ENCODE peak calls at places on chromosomes 1 and 21, in ten cellular contexts. B is breast epithelium, K is esophagus squamous epithelium, R is endothelial cell of umbilical vein, I is heart left ventricle, Q is thyroid gland, F is tibial nerve, W is NB4, O is H1, A is A549. J is an unnamed sample.

GRCh38 chr1:167401260-167401873 is 117.0 kb downstream of the CD247 start:
- DNase-seq in B (peak), K (no peak), R (peak), I (no peak), Q (peak), F (no peak), W (peak), O (no peak), A (peak), J (no peak)

GRCh38 chr1:217921126-217921900 is 290.2 kb downstream of the SPATA17 start:
- DNase-seq in B (no peak), K (no peak), R (no peak), I (no peak), Q (no peak), F (no peak), W (no peak), O (no peak), A (no peak), J (no peak)

GRCh38 chr1:236638935-236639334 is 34.6 kb upstream of the HEATR1 start:
- DNase-seq in B (no peak), K (no peak), R (no peak), I (peak), Q (no peak), F (no peak), W (no peak), O (no peak), A (no peak), J (no peak)

GRCh38 chr1:186435336-186435735 is 25.6 kb downstream of the PDC start:
- DNase-seq in B (no peak), K (no peak), R (no peak), I (no peak), Q (no peak), F (no peak), W (peak), O (no peak), A (no peak), J (no peak)

GRCh38 chr1:156148236-156148635 is 5.1 kb upstream of the SEMA4A start:
- DNase-seq in B (no peak), K (no peak), R (peak), I (no peak), Q (no peak), F (no peak), W (peak), O (no peak), A (no peak), J (peak)

GRCh38 chr1:211643324-211644212 is 31.9 kb downstream of the NEK2 start:
- DNase-seq in B (peak), K (no peak), R (peak), I (no peak), Q (peak), F (no peak), W (no peak), O (peak), A (peak), J (no peak)

GRCh38 chr1:52192436-52192835 is 50.5 kb downstream of the ZFYVE9 start:
- DNase-seq in B (no peak), K (no peak), R (no peak), I (no peak), Q (no peak), F (no peak), W (no peak), O (no peak), A (no peak), J (no peak)

GRCh38 chr21:15301736-15302135 is 236.9 kb upstream of the NRIP1 start:
- DNase-seq in B (no peak), K (no peak), R (peak), I (no peak), Q (no peak), F (no peak), W (no peak), O (no peak), A (peak), J (no peak)

GRCh38 chr1:145846191-145846590 is 761 bp downstream of the NUDT17 start:
- DNase-seq in B (no peak), K (no peak), R (peak), I (peak), Q (no peak), F (no peak), W (peak), O (peak), A (peak), J (no peak)

GRCh38 chr1:201137579-201138310 is 10.8 kb upstream of the ASCL5 start:
- DNase-seq in B (no peak), K (no peak), R (peak), I (peak), Q (peak), F (peak), W (no peak), O (no peak), A (no peak), J (peak)

GRCh38 chr1:229062135-229062534 is 208.8 kb upstream of the RAB4A start:
- DNase-seq in B (no peak), K (no peak), R (no peak), I (no peak), Q (peak), F (no peak), W (no peak), O (no peak), A (no peak), J (no peak)

GRCh38 chr1:204410764-204411450 is 710 bp downstream of the PPP1R15B start:
- DNase-seq in B (peak), K (no peak), R (peak), I (peak), Q (peak), F (peak), W (peak), O (peak), A (no peak), J (no peak)

GRCh38 chr1:213564215-213564659 is 423.5 kb upstream of the PROX1 start:
- DNase-seq in B (no peak), K (no peak), R (peak), I (no peak), Q (no peak), F (no peak), W (peak), O (no peak), A (peak), J (no peak)

GRCh38 chr21:46297311-46298082 is 11.4 kb downstream of the YBEY start:
- DNase-seq in B (no peak), K (no peak), R (peak), I (peak), Q (peak), F (no peak), W (no peak), O (peak), A (no peak), J (peak)

GRCh38 chr1:220696863-220697231 is 6.7 kb downstream of the C1orf115 start:
- DNase-seq in B (no peak), K (no peak), R (no peak), I (no peak), Q (no peak), F (no peak), W (no peak), O (no peak), A (no peak), J (no peak)

GRCh38 chr1:240941706-240942370 is 329.9 kb upstream of the GREM2 start:
- DNase-seq in B (no peak), K (no peak), R (no peak), I (no peak), Q (no peak), F (no peak), W (no peak), O (no peak), A (no peak), J (no peak)

GRCh38 chr1:215682232-215682631 is 115.1 kb downstream of the KCTD3 start:
- DNase-seq in B (no peak), K (no peak), R (no peak), I (no peak), Q (no peak), F (no peak), W (no peak), O (no peak), A (peak), J (no peak)

GRCh38 chr1:204520834-204521709 is 4.9 kb downstream of the MDM4 start:
- DNase-seq in B (no peak), K (no peak), R (no peak), I (no peak), Q (no peak), F (no peak), W (peak), O (no peak), A (no peak), J (no peak)

GRCh38 chr1:239606850-239607400 is 220.6 kb downstream of the CHRM3 start:
- DNase-seq in B (no peak), K (no peak), R (no peak), I (no peak), Q (no peak), F (no peak), W (no peak), O (no peak), A (no peak), J (no peak)

GRCh38 chr1:204254031-204254661 is 40.4 kb upstream of the GOLT1A start:
- DNase-seq in B (peak), K (no peak), R (no peak), I (no peak), Q (peak), F (peak), W (peak), O (no peak), A (peak), J (no peak)

GRCh38 chr1:11571906-11572616 is 82.2 kb downstream of the FBXO2 start:
- DNase-seq in B (no peak), K (no peak), R (no peak), I (no peak), Q (no peak), F (no peak), W (peak), O (peak), A (no peak), J (peak)

GRCh38 chr1:51331206-51332100 is 1.1 kb upstream of the TTC39A start:
- DNase-seq in B (no peak), K (no peak), R (peak), I (peak), Q (peak), F (no peak), W (peak), O (no peak), A (peak), J (no peak)

GRCh38 chr1:6460349-6461236 is 5.4 kb downstream of the TNFRSF25 start:
- DNase-seq in B (no peak), K (no peak), R (no peak), I (no peak), Q (no peak), F (no peak), W (no peak), O (no peak), A (no peak), J (peak)

GRCh38 chr1:54894271-54894670 is 7.3 kb upstream of the DHCR24 start:
- DNase-seq in B (no peak), K (no peak), R (no peak), I (no peak), Q (no peak), F (no peak), W (no peak), O (no peak), A (no peak), J (no peak)

GRCh38 chr1:91804546-91805023 is 81.4 kb downstream of the TGFBR3 start:
- DNase-seq in B (no peak), K (no peak), R (no peak), I (no peak), Q (no peak), F (no peak), W (peak), O (no peak), A (no peak), J (no peak)

GRCh38 chr1:2451744-2452582 is 24.1 kb upstream of the PLCH2 start:
- DNase-seq in B (no peak), K (no peak), R (peak), I (no peak), Q (no peak), F (no peak), W (no peak), O (no peak), A (peak), J (no peak)

GRCh38 chr1:38858833-38859560 is 575 bp downstream of the RRAGC start:
- DNase-seq in B (peak), K (no peak), R (peak), I (peak), Q (peak), F (peak), W (peak), O (no peak), A (peak), J (peak)
- TF ChIP-seq POLR2A in B (no peak), K (peak), R (no peak), I (no peak), Q (no peak), F (no peak), W (no peak), O (no peak), A (no peak), J (no peak)

DNA sequence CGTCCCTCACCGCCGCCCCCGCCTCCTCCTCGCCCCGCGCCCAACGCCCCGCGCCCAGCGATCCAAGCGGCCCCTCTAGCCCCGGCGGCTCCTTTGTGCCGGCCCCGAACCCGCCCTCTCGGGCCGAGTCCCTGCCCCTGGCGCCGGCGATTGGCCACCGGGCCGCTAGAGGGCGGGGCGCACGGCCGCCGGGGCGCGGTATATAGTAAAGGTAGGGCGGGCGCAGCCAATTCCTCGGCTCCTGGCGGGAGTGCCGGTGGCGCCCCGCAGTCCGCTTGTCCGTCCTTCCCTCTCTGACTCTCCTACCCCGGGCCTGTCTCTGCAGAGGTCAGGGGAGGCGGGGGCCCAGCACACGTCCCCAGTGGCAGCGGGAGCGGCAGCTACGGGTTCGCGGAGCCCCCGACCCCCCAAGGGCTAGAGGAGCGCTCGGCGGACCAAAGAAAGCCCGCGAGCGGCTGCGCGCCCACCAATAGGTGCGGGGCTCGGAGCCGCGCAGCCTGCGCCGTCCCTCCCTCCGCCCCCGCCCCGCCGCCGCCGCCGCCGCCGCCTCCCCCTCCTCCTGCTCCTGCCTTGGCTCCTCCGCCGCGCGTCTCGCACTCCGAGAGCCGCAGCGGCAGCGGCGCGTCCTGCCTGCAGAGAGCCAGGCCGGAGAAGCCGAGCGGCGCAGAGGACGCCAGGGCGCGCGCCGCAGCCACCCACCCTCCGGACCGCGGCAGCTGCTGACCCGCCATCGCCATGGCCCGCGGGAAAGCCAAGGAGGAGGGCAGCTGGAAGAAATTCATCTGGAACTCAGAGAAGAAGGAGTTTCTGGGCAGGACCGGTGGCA is at the start of gene ATP1B1:
- DNase-seq in B (peak), K (peak), R (peak), I (peak), Q (peak), F (peak), W (peak), O (peak), A (peak), J (peak)
- TF ChIP-seq CTCF in B (peak), K (peak), R (no peak), I (peak), Q (peak), F (peak), W (no peak), O (no peak), A (no peak), J (peak)

DNA sequence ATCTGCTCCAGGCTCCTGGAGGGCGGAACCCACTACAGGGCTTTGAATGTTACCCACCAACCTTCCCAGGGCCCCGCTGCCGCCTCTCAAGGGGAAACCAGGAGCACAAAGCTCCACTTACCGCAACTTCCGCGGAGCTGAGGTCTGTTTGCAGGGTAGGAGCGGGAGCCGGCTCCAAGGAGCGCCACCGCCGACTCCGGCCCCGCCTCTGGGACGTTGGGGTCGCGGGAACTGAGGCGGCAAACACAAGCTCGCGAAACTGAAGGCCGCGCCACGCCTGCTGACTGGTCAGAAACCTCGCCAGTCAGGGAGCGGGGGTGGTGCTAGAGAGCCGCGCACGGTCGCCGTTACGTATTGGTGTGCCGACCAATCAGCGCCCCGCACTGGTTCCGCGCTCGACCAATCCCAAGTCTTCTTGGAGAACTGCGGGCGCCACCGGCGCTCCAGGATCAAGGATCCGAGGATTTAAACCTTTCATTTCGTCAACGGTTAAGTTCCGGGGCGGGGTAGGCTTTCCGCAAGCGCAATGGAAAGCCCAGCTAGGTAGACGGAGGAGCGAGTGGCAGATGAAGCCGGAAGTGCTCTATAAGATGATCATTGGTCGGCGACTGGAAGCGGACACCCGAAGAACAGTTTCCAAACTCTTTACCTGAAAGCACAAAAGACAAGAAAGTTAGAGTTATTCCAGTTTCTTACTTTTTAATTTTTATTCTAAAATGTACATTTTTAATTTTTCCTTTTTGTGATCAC is at the start of gene STIL:
- DNase-seq in B (peak), K (peak), R (peak), I (peak), Q (peak), F (peak), W (peak), O (peak), A (peak), J (peak)
- TF ChIP-seq POLR2A in B (peak), K (peak), R (peak), I (no peak), Q (no peak), F (peak), W (peak), O (peak), A (peak), J (no peak)

GRCh38 chr1:13950637-13951036 is 250.6 kb downstream of the PRDM2 start:
- DNase-seq in B (no peak), K (no peak), R (no peak), I (no peak), Q (no peak), F (no peak), W (peak), O (peak), A (no peak), J (no peak)
- TF ChIP-seq CTCF in B (no peak), K (no peak), R (no peak), I (no peak), Q (peak), F (no peak), W (peak), O (peak), A (no peak), J (no peak)

GRCh38 chr1:226482196-226482595 is 66.4 kb upstream of the STUM start:
- DNase-seq in B (no peak), K (no peak), R (no peak), I (no peak), Q (no peak), F (no peak), W (no peak), O (no peak), A (no peak), J (no peak)
- TF ChIP-seq POLR2A in B (no peak), K (no peak), R (no peak), I (no peak), Q (no peak), F (no peak), W (no peak), O (no peak), A (no peak), J (no peak)

DNA sequence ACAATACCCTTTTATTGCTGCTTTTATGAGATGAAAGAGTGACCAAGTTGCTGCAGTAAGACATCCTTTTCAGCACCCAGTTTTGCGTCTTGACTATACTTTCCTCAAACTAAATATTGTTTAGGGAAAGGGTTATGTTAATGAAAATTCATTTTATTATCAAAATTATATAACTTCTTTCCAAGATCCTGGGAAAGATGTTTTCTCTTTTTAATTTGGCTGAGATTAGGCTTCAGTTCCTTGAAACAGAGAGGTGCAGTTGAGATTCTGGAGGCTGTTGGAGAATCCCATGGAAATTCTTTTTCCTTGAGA is 91.6 kb upstream of the KCNA3 start:
- DNase-seq in B (no peak), K (no peak), R (no peak), I (no peak), Q (no peak), F (no peak), W (no peak), O (no peak), A (no peak), J (no peak)
- TF ChIP-seq CTCF in B (no peak), K (no peak), R (no peak), I (no peak), Q (peak), F (no peak), W (no peak), O (no peak), A (no peak), J (no peak)

GRCh38 chr1:58763214-58763613 is 20.6 kb downstream of the JUN start:
- DNase-seq in B (no peak), K (no peak), R (peak), I (no peak), Q (no peak), F (no peak), W (no peak), O (no peak), A (no peak), J (no peak)
- TF ChIP-seq POLR2A in B (no peak), K (no peak), R (no peak), I (no peak), Q (no peak), F (no peak), W (no peak), O (no peak), A (no peak), J (no peak)

DNA sequence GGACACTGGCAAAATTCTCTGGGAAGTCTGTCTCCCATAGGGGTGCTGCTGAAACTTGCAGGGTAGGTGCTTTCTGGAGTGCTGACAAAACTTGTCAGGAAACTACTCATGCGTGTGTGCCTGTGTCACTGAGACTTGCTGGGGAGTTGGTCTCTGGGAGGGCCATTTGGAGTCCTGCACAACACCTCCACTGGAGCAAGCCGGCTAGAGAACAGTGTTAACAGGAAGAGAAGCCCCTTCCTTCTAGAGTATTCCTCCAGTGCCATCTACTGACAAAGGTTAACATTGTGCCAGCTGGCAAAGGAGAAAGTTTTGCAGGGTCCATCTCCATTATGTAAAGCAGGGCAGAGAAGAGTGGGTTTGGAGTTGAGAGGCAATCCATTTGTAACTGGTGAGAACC is 30.0 kb downstream of the ZMYM4 start:
- DNase-seq in B (no peak), K (no peak), R (peak), I (no peak), Q (peak), F (no peak), W (peak), O (no peak), A (peak), J (no peak)
- TF ChIP-seq CTCF in B (no peak), K (peak), R (peak), I (peak), Q (peak), F (no peak), W (peak), O (peak), A (peak), J (peak)